ENCODE peak calls at places on chromosomes 7 and 10, in nine cellular contexts. L, Q, J, H, G, V, T, E and Z are unnamed samples. For H3K4me1, the result is how much of the 10 kb centered on the place peaks cover.

GRCh38 chr7:67589178-67589577 is 592.5 kb downstream of the TYW1 start:
- DNase-seq in L (no peak), Q (no peak), J (no peak), H (no peak), G (no peak), V (no peak), T (no peak), E (no peak), Z (no peak)

GRCh38 chr7:64876792-64877713 is 26.0 kb upstream of the ZNF273 start:
- DNase-seq in L (peak), Q (peak), J (peak), H (peak), G (no peak), V (peak), T (peak), E (peak), Z (peak)

GRCh38 chr7:158904599-158904998 is 48.2 kb downstream of the DYNC2I1 start:
- DNase-seq in L (no peak), Q (no peak), J (no peak), H (no peak), G (no peak), V (no peak), T (no peak), E (no peak), Z (peak)

GRCh38 chr7:151595702-151596340 is 76.1 kb upstream of the RHEB start:
- DNase-seq in L (no peak), Q (no peak), J (no peak), H (no peak), G (peak), V (no peak), T (no peak), E (no peak), Z (no peak)

GRCh38 chr10:71092812-71093391 is 119.5 kb upstream of the UNC5B start:
- DNase-seq in L (peak), Q (no peak), J (no peak), H (no peak), G (no peak), V (no peak), T (no peak), E (no peak), Z (no peak)

GRCh38 chr10:126907423-126907970 is 2.3 kb downstream of the DOCK1 start:
- DNase-seq in L (no peak), Q (no peak), J (no peak), H (no peak), G (no peak), V (no peak), T (no peak), E (no peak), Z (no peak)

GRCh38 chr7:1176891-1177373 is 16.9 kb upstream of the ZFAND2A start:
- DNase-seq in L (peak), Q (peak), J (peak), H (no peak), G (peak), V (peak), T (peak), E (peak), Z (peak)

GRCh38 chr10:62259998-62260397 is 8.6 kb downstream of the RTKN2 start:
- DNase-seq in L (no peak), Q (no peak), J (no peak), H (no peak), G (no peak), V (no peak), T (no peak), E (no peak), Z (no peak)

GRCh38 chr10:96720422-96721206 is at the start of gene PIK3AP1:
- DNase-seq in L (peak), Q (peak), J (peak), H (no peak), G (no peak), V (peak), T (peak), E (peak), Z (peak)

GRCh38 chr10:35667270-35667889 is 25.3 kb upstream of the FZD8 start:
- DNase-seq in L (no peak), Q (no peak), J (no peak), H (no peak), G (no peak), V (no peak), T (no peak), E (no peak), Z (no peak)

DNA sequence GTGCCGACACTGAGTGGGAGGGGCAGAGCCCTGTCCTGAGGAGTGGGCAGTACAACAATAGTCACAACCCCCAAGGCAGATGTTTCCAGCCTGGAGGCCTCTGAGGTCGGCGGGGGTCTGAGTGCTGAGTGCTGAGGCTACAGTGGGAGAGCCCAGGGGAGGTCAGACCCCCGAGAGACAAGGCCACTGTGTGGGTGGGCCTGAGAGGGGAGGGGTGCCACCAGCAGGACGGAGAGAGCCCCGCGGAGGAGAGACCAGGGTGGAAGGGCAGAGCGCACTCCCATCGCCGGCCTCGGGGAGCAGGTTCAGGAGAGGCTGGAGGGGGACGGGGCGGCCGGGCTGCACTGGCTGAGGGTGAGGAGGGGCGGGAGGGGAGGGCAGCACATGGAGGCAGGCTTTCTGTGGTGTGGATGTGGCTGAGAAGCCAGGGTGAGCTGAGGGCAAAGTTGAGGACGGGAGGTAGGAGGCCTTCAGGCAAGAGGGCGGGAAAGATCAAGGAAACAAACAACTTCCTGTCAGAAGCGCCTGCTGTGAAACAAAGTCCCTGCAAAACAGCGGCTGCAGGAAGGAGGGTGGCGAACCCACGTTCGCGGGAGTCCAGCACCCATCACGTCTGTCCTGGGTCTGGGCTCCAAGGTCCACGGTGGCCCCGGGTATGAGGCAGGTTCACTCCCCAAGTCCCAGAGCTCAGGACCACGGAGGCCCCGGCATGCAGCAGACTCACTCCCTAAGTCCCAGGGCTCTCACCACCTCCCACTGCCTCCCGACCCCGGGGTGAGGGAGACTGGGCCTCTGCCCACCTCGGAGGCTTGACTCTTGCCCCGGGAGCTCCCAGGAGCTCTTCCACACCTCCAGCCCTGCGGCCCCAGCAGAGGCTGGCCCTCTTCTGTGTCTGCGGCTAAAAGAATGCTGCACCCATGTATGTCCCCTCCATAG is 76.8 kb upstream of the NKX6-2 start:
- DNase-seq in L (peak), Q (no peak), J (peak), H (no peak), G (no peak), V (peak), T (no peak), E (peak), Z (peak)
- H3K4me1 ChIP-seq in L (under half), Q (under half), J (under half), H (under half), G (under half), V (under half), T (under half), E (under half), Z (under half)

DNA sequence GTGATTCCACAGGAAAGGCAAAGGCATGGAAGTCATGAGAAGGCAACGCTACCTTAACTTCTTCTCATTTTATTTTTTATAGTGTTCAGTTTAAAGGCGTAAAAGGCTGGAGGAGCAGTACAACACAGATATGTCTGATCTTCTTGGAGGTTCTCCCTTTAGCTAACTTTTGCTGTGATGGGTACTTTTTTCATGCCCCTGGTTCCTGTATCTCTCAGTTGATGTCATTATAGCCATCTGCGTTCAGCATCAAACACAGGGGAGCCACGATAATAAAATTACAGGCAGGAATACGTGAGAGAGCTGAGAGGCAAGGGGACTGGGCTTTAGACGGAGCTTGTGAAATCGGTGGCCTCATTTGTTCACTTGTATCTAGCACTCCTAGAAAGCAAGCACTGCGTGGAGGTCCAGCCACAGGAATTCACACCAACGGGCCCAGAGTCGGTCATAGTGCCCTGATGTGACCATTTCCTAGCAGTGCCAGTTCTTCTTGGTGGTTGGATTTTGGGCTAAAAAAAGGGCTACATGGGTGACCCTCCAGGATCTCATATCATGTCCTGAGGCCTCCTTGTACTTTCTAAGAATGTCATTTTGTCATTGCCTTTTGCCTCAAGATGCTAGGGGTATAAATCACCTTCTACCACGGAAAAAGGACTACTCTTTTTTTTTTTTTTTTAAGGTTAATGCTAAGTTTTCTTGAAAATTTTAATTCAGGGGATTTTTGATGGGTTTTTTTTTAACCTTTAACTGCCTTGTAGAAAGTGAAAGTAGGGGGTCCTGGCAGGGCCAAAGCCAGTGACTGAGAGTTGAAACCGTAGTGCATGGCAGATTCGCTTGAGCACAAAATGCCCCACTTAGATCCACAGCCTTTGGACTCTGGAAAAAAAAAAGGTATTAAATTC is 191.5 kb downstream of the CELF2 start:
- DNase-seq in L (no peak), Q (peak), J (no peak), H (no peak), G (peak), V (no peak), T (peak), E (no peak), Z (no peak)
- H3K4me1 ChIP-seq in L (under half), Q (half or more), J (under half), H (under half), G (under half), V (under half), T (half or more), E (half or more), Z (under half)

DNA sequence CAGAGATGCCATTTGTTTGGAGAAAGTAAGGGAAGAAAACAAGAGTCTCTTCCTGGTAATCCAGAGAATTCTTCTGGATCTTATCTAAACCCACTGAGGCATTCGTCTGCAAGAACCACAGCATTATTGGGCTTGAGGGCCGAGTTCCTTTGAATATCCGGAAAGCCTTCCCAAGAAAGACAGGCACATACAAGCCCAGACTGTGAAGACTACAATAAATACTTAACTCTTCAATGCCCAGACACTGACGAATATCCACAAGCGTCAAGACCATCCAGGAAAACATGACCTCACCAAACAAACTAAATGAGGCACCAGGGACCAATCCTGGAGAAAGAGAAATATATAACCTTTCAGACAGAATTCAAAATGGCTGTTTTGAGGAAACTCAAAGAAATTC is 99.0 kb downstream of the RNF32 start:
- DNase-seq in L (no peak), Q (no peak), J (no peak), H (no peak), G (no peak), V (no peak), T (no peak), E (no peak), Z (no peak)
- H3K4me1 ChIP-seq in L (under half), Q (under half), J (under half), H (under half), G (under half), V (under half), T (under half), E (under half), Z (under half)

DNA sequence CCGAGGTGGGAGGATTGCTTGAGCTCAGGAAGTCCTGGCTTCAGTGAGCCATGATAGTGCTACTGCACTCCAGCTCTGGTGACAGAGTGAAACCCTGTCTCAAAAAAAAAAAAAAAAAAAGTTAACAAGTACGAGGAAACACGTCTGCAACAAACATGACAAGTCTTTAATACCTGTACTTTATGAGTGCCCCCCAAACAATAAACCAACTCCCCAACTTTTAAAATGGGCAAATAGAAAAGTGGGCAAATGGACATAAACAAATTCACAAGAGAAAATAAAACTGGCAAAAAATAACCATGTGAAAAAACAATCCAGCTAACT is 1.5 kb upstream of the REPIN1 start:
- DNase-seq in L (no peak), Q (no peak), J (no peak), H (no peak), G (no peak), V (no peak), T (no peak), E (no peak), Z (no peak)
- H3K4me1 ChIP-seq in L (under half), Q (under half), J (under half), H (under half), G (under half), V (under half), T (under half), E (half or more), Z (under half)

DNA sequence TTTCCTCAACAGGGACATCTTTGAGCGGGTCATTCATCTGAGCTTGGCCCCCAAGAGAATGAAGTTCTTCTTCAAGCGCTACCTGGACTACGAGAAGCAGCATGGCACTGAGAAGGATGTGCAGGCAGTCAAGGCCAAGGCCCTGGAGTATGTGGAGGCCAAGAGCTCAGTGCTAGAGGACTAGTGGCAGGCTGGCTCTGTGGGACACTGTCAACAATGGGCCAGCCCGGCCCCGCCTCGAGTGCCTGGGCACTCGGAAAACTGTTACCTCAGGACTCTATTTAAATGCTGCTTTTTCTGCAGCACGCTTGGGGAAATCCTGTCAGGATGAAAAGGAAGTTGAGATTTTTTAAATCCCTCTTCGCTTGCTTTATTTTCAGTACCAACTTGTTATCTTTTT is 6.8 kb downstream of the CALHM2 start:
- DNase-seq in L (no peak), Q (no peak), J (no peak), H (no peak), G (no peak), V (no peak), T (no peak), E (no peak), Z (no peak)
- H3K4me1 ChIP-seq in L (under half), Q (under half), J (under half), H (half or more), G (under half), V (half or more), T (under half), E (half or more), Z (under half)

GRCh38 chr10:124450783-124451057 is 885 bp upstream of the NKX1-2 start:
- DNase-seq in L (no peak), Q (no peak), J (no peak), H (no peak), G (no peak), V (no peak), T (no peak), E (no peak), Z (no peak)
- H3K4me1 ChIP-seq in L (under half), Q (under half), J (under half), H (under half), G (under half), V (under half), T (under half), E (under half), Z (under half)

DNA sequence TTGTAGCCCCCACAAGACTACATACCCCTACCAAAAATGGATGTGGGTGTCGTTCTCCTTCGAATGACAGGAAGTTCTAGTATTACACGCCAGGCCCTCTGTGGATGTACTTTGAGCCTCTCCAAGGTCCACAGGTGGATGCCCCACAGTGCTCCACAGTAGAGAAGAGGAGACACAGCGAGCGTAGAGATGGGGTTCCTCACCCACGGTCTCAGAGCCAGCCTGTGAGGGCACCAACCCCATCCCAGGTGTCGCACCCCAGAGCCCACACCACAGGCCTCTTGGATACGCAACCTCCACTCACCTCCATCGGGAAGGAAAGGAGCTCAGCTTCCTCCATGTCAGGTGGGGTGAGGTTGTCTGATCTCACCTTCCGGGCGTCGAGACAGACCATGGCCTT is 2.3 kb downstream of the CPA5 start:
- DNase-seq in L (no peak), Q (no peak), J (no peak), H (no peak), G (no peak), V (no peak), T (no peak), E (no peak), Z (no peak)
- H3K4me1 ChIP-seq in L (under half), Q (under half), J (under half), H (under half), G (under half), V (under half), T (under half), E (under half), Z (under half)